ENCODE peak calls at places on chromosomes 5 and 9, in eight cellular contexts. I is AG09319, L is neural crest cell, N is right atrium auricular region, U is astrocyte of the spinal cord, E is HCT116, V is upper lobe of left lung, F is cardiac fibroblast. R is an unnamed sample.

GRCh38 chr5:153863941-153864340 is 174.8 kb downstream of the FAM114A2 start:
- DNase-seq in I (no peak), L (no peak), N (no peak), U (no peak), E (no peak), V (no peak), F (no peak), R (no peak)

GRCh38 chr9:19642256-19642655 is 146.6 kb downstream of the SLC24A2 start:
- DNase-seq in I (no peak), L (no peak), N (no peak), U (no peak), E (no peak), V (no peak), F (peak; percentile 5), R (no peak)

GRCh38 chr5:170483701-170484458 is 19.9 kb upstream of the KCNIP1 start:
- DNase-seq in I (no peak), L (no peak), N (peak; percentile 23), U (peak; percentile 23), E (no peak), V (no peak), F (no peak), R (peak; percentile 63)

GRCh38 chr5:32777733-32778132 is 66.6 kb downstream of the NPR3 start:
- DNase-seq in I (no peak), L (no peak), N (no peak), U (no peak), E (no peak), V (no peak), F (peak; percentile 46), R (no peak)

GRCh38 chr9:36818965-36819870 is 214.8 kb downstream of the PAX5 start:
- DNase-seq in I (no peak), L (peak; percentile 40), N (no peak), U (no peak), E (no peak), V (peak; percentile 81), F (no peak), R (no peak)

GRCh38 chr9:112338561-112338960 is 5.1 kb upstream of the PTBP3 start:
- DNase-seq in I (no peak), L (no peak), N (no peak), U (peak; percentile 28), E (peak; percentile 66), V (no peak), F (no peak), R (no peak)

GRCh38 chr9:21558627-21559401 is 76.7 kb upstream of the IFNE start:
- DNase-seq in I (no peak), L (no peak), N (no peak), U (peak; percentile 64), E (no peak), V (no peak), F (peak; percentile 48), R (no peak)

GRCh38 chr9:75200892-75201470 is 112.7 kb downstream of the OSTF1 start:
- DNase-seq in I (no peak), L (peak; percentile 18), N (no peak), U (peak; percentile 61), E (peak; percentile 61), V (no peak), F (peak; percentile 59), R (no peak)

GRCh38 chr9:114054191-114054690 is 23.9 kb downstream of the AMBP start:
- DNase-seq in I (no peak), L (no peak), N (peak; percentile 43), U (no peak), E (no peak), V (no peak), F (no peak), R (peak; percentile 29)

GRCh38 chr5:117812866-117813265 is 1175.5 kb downstream of the DTWD2 start:
- DNase-seq in I (no peak), L (no peak), N (no peak), U (no peak), E (no peak), V (no peak), F (no peak), R (no peak)

GRCh38 chr5:78360674-78361225 is 333 bp downstream of the SCAMP1 start:
- DNase-seq in I (no peak), L (peak; percentile 28), N (no peak), U (no peak), E (no peak), V (peak; percentile 92), F (no peak), R (peak; percentile 73)

GRCh38 chr5:133727636-133728035 is 115.3 kb upstream of the FSTL4 start:
- DNase-seq in I (no peak), L (no peak), N (no peak), U (no peak), E (no peak), V (no peak), F (no peak), R (peak; percentile 32)

GRCh38 chr9:96674914-96675538 is 19.9 kb upstream of the PRXL2C start:
- DNase-seq in I (no peak), L (no peak), N (no peak), U (peak; percentile 83), E (peak; percentile 81), V (no peak), F (peak; percentile 56), R (no peak)

GRCh38 chr5:60883229-60883628 is 39.2 kb upstream of the ELOVL7 start:
- DNase-seq in I (no peak), L (no peak), N (no peak), U (no peak), E (peak; percentile 6), V (no peak), F (peak; percentile 4), R (no peak)

GRCh38 chr5:95791751-95792150 is 30.8 kb downstream of the GLRX start:
- DNase-seq in I (no peak), L (no peak), N (no peak), U (no peak), E (no peak), V (no peak), F (no peak), R (no peak)

GRCh38 chr5:124034963-124035362 is 523.0 kb downstream of the CSNK1G3 start:
- DNase-seq in I (no peak), L (no peak), N (no peak), U (no peak), E (no peak), V (no peak), F (no peak), R (no peak)

GRCh38 chr5:7815757-7816534 is 35.0 kb downstream of the CFAP90 start:
- DNase-seq in I (peak; percentile 11), L (peak; percentile 90), N (peak; percentile 88), U (peak; percentile 46), E (peak; percentile 63), V (peak; percentile 87), F (peak; percentile 70), R (peak; percentile 80)

GRCh38 chr9:126156898-126157297 is 169.7 kb upstream of the MVB12B start:
- DNase-seq in I (no peak), L (no peak), N (no peak), U (no peak), E (no peak), V (no peak), F (no peak), R (no peak)

GRCh38 chr5:88683506-88684135 is 199.4 kb downstream of the MEF2C start:
- DNase-seq in I (no peak), L (no peak), N (no peak), U (peak; percentile 89), E (no peak), V (peak; percentile 71), F (no peak), R (no peak)

GRCh38 chr9:15253197-15253596 is 53.8 kb downstream of the TTC39B start:
- DNase-seq in I (no peak), L (no peak), N (no peak), U (no peak), E (no peak), V (no peak), F (peak; percentile 64), R (no peak)

GRCh38 chr9:31674264-31674663 is 710.2 kb upstream of the ACO1 start:
- DNase-seq in I (no peak), L (no peak), N (no peak), U (peak; percentile 12), E (no peak), V (no peak), F (no peak), R (no peak)

DNA sequence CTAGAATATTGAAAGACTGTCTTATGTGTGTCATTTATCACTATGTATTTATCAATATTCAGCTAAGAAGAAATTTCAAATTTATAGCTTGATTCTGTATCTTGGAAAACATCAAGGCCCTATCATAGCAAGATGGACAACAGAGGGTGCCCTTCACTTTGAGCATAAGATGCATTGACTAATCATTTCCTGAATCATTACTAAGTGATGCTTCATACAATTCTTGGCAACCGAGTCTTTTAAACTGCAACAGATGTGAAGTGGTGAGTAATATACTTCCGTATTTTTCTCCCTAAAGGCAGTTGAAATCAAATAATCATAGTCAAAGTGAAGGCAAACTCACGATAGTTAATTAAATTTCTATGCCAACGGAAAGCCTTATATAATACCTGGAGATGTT is 318.6 kb upstream of the RGMB start:
- DNase-seq in I (peak; percentile 86), L (no peak), N (no peak), U (peak; percentile 93), E (peak; percentile 0), V (no peak), F (peak; percentile 84), R (no peak)
- TF ChIP-seq CTCF in I (peak; percentile 62), L (no peak), N (no peak), U (peak; percentile 39), E (no peak), V (no peak), F (peak; percentile 37), R (no peak)

GRCh38 chr9:68678430-68678829 is 26.6 kb upstream of the PIP5K1B start:
- DNase-seq in I (no peak), L (peak; percentile 23), N (no peak), U (no peak), E (peak; percentile 29), V (no peak), F (no peak), R (no peak)
- TF ChIP-seq CTCF in I (peak; percentile 0), L (peak; percentile 60), N (peak; percentile 28), U (peak; percentile 11), E (peak; percentile 41), V (no peak), F (no peak), R (peak; percentile 68)

DNA sequence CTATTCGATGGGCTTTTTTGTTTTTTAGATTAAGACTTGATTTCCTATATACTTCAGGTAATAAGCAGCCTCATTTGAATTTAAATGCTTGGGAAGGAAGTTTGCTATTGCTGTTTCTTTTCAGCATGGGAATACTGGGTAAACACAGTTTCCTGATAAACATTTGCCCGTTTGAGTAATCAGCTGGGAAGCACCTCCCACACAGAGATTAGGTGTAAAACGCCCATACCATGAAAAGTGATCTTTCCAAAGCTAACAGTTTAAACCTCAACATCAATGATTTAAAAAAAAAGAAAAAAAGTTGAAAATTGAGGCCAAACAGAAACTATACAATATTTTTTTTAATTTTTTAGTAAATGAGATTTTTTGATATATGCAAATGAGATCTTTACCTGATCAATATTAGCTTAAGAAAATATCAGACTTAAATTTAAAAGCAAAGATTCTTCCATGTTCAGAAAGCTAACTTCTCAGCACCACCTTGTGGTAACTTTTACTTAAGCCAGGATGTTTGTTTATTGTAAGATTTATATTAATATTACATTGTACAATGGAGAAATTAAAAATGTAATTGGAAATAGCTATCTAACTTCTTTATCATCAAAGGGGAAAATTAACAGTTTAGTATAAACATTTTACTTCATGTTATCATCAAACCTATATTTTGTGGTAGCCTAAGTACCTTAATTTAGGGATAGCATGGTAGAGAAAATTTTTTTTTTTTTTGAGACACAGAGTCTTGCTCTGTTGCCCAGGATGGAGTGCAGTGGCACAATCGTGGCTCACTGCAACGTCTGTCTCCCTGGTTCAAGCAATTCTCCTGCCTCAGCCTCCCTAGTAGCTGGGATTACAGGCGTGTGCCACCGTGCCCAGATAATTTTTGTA is 39.8 kb downstream of the F2RL2 start:
- DNase-seq in I (no peak), L (no peak), N (no peak), U (peak; percentile 39), E (peak; percentile 16), V (no peak), F (peak; percentile 52), R (no peak)
- TF ChIP-seq CTCF in I (peak; percentile 30), L (peak; percentile 70), N (no peak), U (peak; percentile 56), E (peak; percentile 51), V (no peak), F (peak; percentile 46), R (peak; percentile 73)

GRCh38 chr5:141491323-141492167 is 2.7 kb downstream of the PCDHGC5 start:
- DNase-seq in I (no peak), L (no peak), N (no peak), U (no peak), E (no peak), V (peak; percentile 83), F (no peak), R (no peak)
- TF ChIP-seq CTCF in I (no peak), L (no peak), N (no peak), U (no peak), E (no peak), V (no peak), F (no peak), R (no peak)

R was measured in type B pancreatic cell.